ENCODE peak calls at places on chromosomes 16 and 17, in eight cellular contexts. I is fibroblast of the aortic adventitia, M is colonic mucosa, L is AG04449, D is esophagus muscularis mucosa, N is HL-60, U is A549, W is cardiac fibroblast. E is an unnamed sample.

GRCh38 chr17:28478940-28479615 is 5.6 kb downstream of the SLC13A2 start:
- DNase-seq in L (no peak), W (peak; percentile 4), I (no peak), U (no peak), N (peak; percentile 18), D (no peak), M (no peak), E (peak; percentile 25)

GRCh38 chr16:73126453-73126853 is 78.5 kb upstream of the ZFHX3 start:
- DNase-seq in D (no peak), I (peak; percentile 85), M (no peak), L (peak; percentile 36), U (peak; percentile 19), N (no peak), W (peak; percentile 87), E (peak; percentile 99)

GRCh38 chr17:82559779-82560642 is 40.5 kb downstream of the FOXK2 start:
- DNase-seq in W (no peak), I (no peak), L (no peak), D (no peak), M (no peak), U (no peak), N (no peak), E (no peak)

GRCh38 chr17:78956254-78956653 is 23.5 kb downstream of the LGALS3BP start:
- DNase-seq in N (no peak), M (no peak), W (no peak), I (no peak), L (no peak), U (no peak), D (no peak), E (no peak)

GRCh38 chr17:22703204-22703603 is 1010.9 kb downstream of the KCNJ18 start:
- DNase-seq in W (no peak), N (peak; percentile 4), I (no peak), L (no peak), U (no peak), D (peak; percentile 50), M (no peak), E (no peak)

GRCh38 chr17:59754547-59754946 is 47.1 kb downstream of the VMP1 start:
- DNase-seq in W (peak; percentile 97), L (peak; percentile 92), D (no peak), I (peak; percentile 93), M (no peak), U (peak; percentile 99), N (no peak), E (peak; percentile 98)

GRCh38 chr17:77208217-77208808 is 67.5 kb downstream of the SEC14L1 start:
- DNase-seq in W (peak; percentile 43), M (no peak), N (no peak), I (peak; percentile 66), U (peak; percentile 36), D (no peak), L (no peak), E (peak; percentile 54)

GRCh38 chr17:75684924-75685323 is 17.8 kb downstream of the SAP30BP start:
- DNase-seq in D (no peak), N (no peak), W (peak; percentile 48), U (peak; percentile 82), L (no peak), I (peak; percentile 52), M (peak; percentile 64), E (peak; percentile 44)

GRCh38 chr16:67767953-67768352 is 38.4 kb downstream of the RANBP10 start:
- DNase-seq in N (no peak), W (peak; percentile 86), M (no peak), I (peak; percentile 63), D (no peak), L (peak; percentile 28), U (peak; percentile 22), E (peak; percentile 87)

GRCh38 chr16:77662241-77662640 is 60.1 kb upstream of the NUDT7 start:
- DNase-seq in N (peak; percentile 61), D (no peak), M (no peak), L (no peak), U (no peak), W (no peak), I (no peak), E (no peak)

GRCh38 chr17:3030096-3030495 is 33.3 kb downstream of the OR1D5 start:
- DNase-seq in U (no peak), L (no peak), D (no peak), M (no peak), N (no peak), I (peak; percentile 84), W (peak; percentile 92), E (peak; percentile 87)

GRCh38 chr16:56916571-56917403 is 15.2 kb upstream of the HERPUD1 start:
- DNase-seq in L (no peak), I (no peak), U (no peak), N (no peak), D (no peak), W (no peak), M (no peak), E (no peak)

GRCh38 chr16:49165025-49165424 is 116.6 kb downstream of the CBLN1 start:
- DNase-seq in U (no peak), D (no peak), L (no peak), N (no peak), W (no peak), M (no peak), I (no peak), E (no peak)

GRCh38 chr16:69567031-69567680 is 1.4 kb downstream of the NFAT5 start:
- DNase-seq in U (no peak), W (peak; percentile 54), D (no peak), I (peak; percentile 59), L (no peak), M (no peak), N (peak; percentile 3), E (no peak)

GRCh38 chr16:29806096-29806579 is at the start of gene MAZ:
- DNase-seq in L (peak; percentile 52), D (peak; percentile 96), M (no peak), N (no peak), U (peak; percentile 96), W (peak; percentile 93), I (no peak), E (peak; percentile 92)

GRCh38 chr16:29804020-29804419 is 2.3 kb upstream of the MAZ start:
- DNase-seq in D (no peak), L (no peak), U (no peak), N (no peak), M (no peak), I (no peak), W (no peak), E (no peak)

GRCh38 chr16:29806641-29807425 is 504 bp downstream of the MAZ start:
- DNase-seq in W (peak; percentile 40), L (no peak), U (peak; percentile 88), N (peak; percentile 69), I (no peak), D (no peak), M (peak; percentile 62), E (peak; percentile 46)

GRCh38 chr16:29804455-29805231 is 1.7 kb upstream of the MAZ start:
- DNase-seq in N (peak; percentile 68), I (peak; percentile 47), D (no peak), U (no peak), M (peak; percentile 55), W (peak; percentile 46), L (no peak), E (peak; percentile 52)

DNA sequence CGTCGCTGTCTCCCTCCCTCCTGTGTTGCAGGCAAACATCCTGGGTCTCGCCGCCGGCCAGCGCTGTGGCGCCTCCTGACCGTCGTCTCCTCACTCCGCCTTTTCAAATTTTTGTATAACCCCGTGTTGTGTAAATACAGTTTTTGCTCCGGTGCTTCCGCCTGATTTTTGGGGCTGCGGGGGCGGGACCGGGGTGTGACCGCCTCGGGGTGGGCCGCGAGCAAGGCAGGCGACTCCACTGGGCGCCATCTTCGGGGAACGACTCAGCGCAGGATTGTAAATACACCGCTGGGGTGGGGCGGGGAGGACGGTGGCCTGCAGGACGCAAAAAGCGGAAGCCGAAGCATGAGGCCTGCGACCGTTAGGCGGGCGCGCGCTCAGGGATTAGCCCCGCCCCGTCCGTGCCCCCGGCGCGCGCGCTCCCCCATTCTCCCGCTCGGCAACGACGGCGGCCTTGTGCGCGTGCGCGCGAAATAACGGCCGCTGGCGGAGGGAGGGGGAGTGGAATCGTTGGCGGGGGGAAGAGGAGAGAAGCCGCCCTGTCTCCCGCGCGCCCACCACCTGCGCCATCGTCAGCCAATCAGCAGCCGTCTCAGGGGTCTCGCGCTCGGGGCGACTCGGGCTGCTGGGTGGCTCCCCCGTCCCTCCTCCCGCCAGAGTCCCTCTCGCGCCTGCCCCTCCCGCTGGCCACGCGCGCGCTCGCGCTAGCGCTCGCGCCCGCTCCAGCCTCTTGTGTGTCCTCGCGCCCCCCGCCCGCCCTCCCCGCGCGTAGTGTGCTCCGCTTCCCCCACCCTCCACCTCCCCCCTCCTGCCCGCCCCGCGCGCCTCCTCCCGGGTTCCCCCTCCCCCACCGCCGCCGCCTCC is 865 bp upstream of the MAZ start:
- DNase-seq in D (peak; percentile 99), M (peak; percentile 99), W (peak; percentile 98), I (peak; percentile 96), N (peak; percentile 98), L (peak; percentile 83), U (peak; percentile 98), E (peak; percentile 96)
- TF ChIP-seq CTCF in D (no peak), M (no peak), W (no peak), I (no peak), N (no peak), L (no peak), U (no peak), E (no peak)

GRCh38 chr17:7940743-7941142 is 8.7 kb downstream of the CNTROB start:
- DNase-seq in N (no peak), D (no peak), I (no peak), U (no peak), W (no peak), M (no peak), L (no peak), E (no peak)
- H3K4me3 ChIP-seq in N (no peak overlapping the region), D (no peak overlapping the region), I (no peak overlapping the region), U (no peak overlapping the region), W (no peak overlapping the region), M (no peak overlapping the region), L (no peak overlapping the region), E (no peak overlapping the region)

DNA sequence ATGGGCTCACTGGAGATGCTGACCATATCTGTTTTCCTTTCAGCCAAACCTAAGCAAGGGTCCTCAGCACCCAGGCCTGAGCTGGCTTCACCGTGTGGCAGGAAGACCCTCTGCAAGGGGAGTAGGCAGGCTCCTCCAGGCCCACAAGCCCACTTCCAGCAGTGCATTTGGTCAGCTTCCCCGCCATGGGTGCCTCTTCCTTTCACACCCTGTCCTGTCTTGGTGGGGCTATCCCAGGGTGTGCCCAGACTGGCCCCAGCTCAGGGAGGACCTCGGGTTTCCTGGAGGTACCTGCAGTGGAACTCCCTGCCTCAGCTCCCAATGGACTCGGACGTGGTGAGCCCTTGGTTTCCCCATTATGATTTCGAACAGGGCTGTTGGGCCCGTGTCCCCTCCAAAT is 12.7 kb upstream of the KRTAP17-1 start:
- DNase-seq in W (no peak), L (no peak), D (no peak), M (no peak), I (no peak), U (no peak), N (no peak), E (no peak)
- TF ChIP-seq CTCF in W (no peak), L (no peak), D (no peak), M (no peak), I (no peak), U (no peak), N (no peak), E (no peak)

DNA sequence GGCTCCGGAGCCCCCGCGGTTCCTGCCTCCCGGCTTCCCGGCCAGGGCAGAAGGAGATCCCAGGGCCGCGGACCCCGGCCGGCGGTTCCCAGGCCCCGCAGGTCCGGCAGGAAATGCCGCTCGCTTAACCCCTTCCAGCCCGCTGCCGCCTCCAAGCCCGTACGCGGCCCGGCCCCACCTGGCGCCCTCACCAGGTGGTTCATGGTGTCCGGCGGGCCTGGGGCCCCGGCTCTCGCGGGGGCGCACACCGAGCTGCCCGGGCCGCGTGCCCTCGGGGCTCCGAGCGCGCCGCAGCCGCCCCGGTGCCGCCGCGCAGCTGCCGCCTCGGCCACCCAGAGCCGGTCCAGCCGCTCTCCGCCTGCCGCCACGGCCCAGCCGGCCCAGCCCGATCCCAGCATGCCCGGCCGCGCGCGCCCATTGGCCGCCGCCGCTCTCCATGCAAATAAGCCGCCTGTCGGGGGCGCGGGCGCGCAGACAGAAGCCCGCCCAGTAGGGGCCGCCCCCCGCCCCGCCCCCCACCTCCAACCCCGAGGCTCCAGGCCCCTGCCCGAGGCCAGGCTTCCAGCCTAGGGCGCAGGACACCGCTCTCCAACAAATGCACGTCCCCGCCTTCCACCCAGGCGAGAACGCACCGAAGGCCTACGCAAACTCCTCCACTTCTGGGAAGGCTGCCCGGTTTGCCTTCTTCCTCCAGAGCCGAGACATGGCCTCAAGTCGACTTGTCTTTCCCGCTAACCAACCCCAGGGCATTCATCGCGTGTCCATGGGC is at the start of gene BCAR1:
- DNase-seq in M (peak; percentile 91), L (peak; percentile 71), D (peak; percentile 96), N (no peak), U (peak; percentile 85), W (peak; percentile 81), I (peak; percentile 87), E (peak; percentile 94)
- H3K4me3 ChIP-seq in M (peak within 1 kb of the TSS; percentile 91), L (peak within 1 kb of the TSS; percentile 84), D (peak within 1 kb of the TSS; percentile 84), N (no peak within 1 kb of the TSS), U (peak within 1 kb of the TSS; percentile 74), W (peak within 1 kb of the TSS; percentile 79), I (peak within 1 kb of the TSS; percentile 76), E (peak within 1 kb of the TSS; percentile 70)

E was measured in fibroblast of mammary gland.